ENCODE peak calls at places on chromosomes 5 and 9, in ten cellular contexts. G is activated CD4-positive, alpha-beta T cell treated with anti-CD3 and anti-CD28 coated beads, Interleukin-2, amount 50 U/mL, for 24 hours; J is Karpas-422; N is GM19239; Z is neural progenitor cell; B is nephron progenitor cell; H is SJCRH30; O is AG04450; V is naive thymus-derived CD4-positive, alpha-beta T cell; T is NT2/D1. F is an unnamed sample.

GRCh38 chr5:9483251-9483650 is 62.6 kb downstream of the SEMA5A start:
- DNase-seq in T (no peak), H (no peak), J (no peak), V (no peak), B (no peak), O (peak), N (no peak), Z (no peak), G (no peak), F (no peak)

GRCh38 chr5:175250426-175250825 is 193.6 kb downstream of the DRD1 start:
- DNase-seq in T (no peak), Z (no peak), G (no peak), H (no peak), B (no peak), N (no peak), V (no peak), J (no peak), O (no peak), F (no peak)

GRCh38 chr9:13213337-13213736 is 66.2 kb downstream of the MPDZ start:
- DNase-seq in B (no peak), J (peak), V (no peak), Z (no peak), O (no peak), T (no peak), H (no peak), G (no peak), N (no peak), F (peak)

GRCh38 chr9:135076143-135076875 is 11.2 kb upstream of the OLFM1 start:
- DNase-seq in B (no peak), J (no peak), O (no peak), G (no peak), T (no peak), H (no peak), Z (peak), V (no peak), N (no peak), F (peak)

GRCh38 chr9:116673375-116673774 is 13.7 kb upstream of the TRIM32 start:
- DNase-seq in V (no peak), Z (no peak), N (no peak), B (no peak), J (no peak), T (no peak), H (no peak), G (no peak), O (no peak), F (no peak)

GRCh38 chr5:41413067-41413466 is 97.3 kb downstream of the PLCXD3 start:
- DNase-seq in G (no peak), H (no peak), N (no peak), J (no peak), T (no peak), Z (no peak), B (no peak), O (no peak), V (no peak), F (no peak)

GRCh38 chr5:68048529-68048928 is 167.0 kb upstream of the PIK3R1 start:
- DNase-seq in Z (no peak), J (no peak), H (no peak), N (no peak), B (no peak), T (no peak), V (no peak), G (no peak), O (no peak), F (no peak)

GRCh38 chr5:34841816-34842215 is 2.9 kb downstream of the TTC23L start:
- DNase-seq in B (no peak), O (no peak), G (no peak), T (no peak), H (no peak), V (no peak), Z (no peak), J (no peak), N (no peak), F (no peak)

GRCh38 chr5:131423056-131423455 is 159.2 kb downstream of the CDC42SE2 start:
- DNase-seq in H (peak), V (no peak), G (no peak), Z (peak), O (peak), B (no peak), T (no peak), N (no peak), J (peak), F (peak)

GRCh38 chr9:86968258-86968920 is 21.1 kb upstream of the GAS1 start:
- DNase-seq in J (no peak), O (no peak), T (no peak), V (no peak), G (no peak), B (no peak), H (peak), N (no peak), Z (no peak), F (no peak)

GRCh38 chr5:91111473-91112238 is 271.5 kb downstream of the ARRDC3 start:
- DNase-seq in G (no peak), V (no peak), Z (no peak), T (no peak), H (no peak), O (no peak), N (no peak), B (no peak), J (no peak), F (no peak)

GRCh38 chr9:33661186-33661585 is 134.2 kb upstream of the PRSS3 start:
- DNase-seq in T (no peak), O (no peak), V (no peak), J (no peak), Z (no peak), N (no peak), B (no peak), G (no peak), H (no peak), F (no peak)

GRCh38 chr9:114177423-114178064 is 22.2 kb downstream of the COL27A1 start:
- DNase-seq in V (no peak), J (no peak), G (no peak), Z (no peak), T (no peak), B (no peak), N (no peak), H (no peak), O (no peak), F (no peak)

GRCh38 chr5:64861281-64861680 is 92.6 kb downstream of the CWC27 start:
- DNase-seq in V (no peak), J (no peak), B (no peak), Z (no peak), G (no peak), O (no peak), N (no peak), T (no peak), H (no peak), F (no peak)

GRCh38 chr9:9817176-9817575 is 795.6 kb downstream of the PTPRD start:
- DNase-seq in B (no peak), V (no peak), O (no peak), Z (no peak), T (no peak), H (no peak), J (no peak), G (no peak), N (no peak), F (no peak)

GRCh38 chr9:76374702-76375543 is 19.3 kb downstream of the RFK start:
- DNase-seq in Z (peak), V (no peak), H (peak), G (no peak), O (peak), J (no peak), B (peak), N (no peak), T (peak), F (no peak)

GRCh38 chr9:36880075-36880474 is 154.0 kb downstream of the PAX5 start:
- DNase-seq in J (no peak), Z (no peak), H (no peak), O (no peak), V (no peak), N (no peak), B (no peak), T (no peak), G (no peak), F (no peak)

GRCh38 chr9:132946216-132946615 is 1.8 kb upstream of the TSC1 start:
- DNase-seq in J (no peak), H (peak), T (no peak), G (no peak), O (no peak), N (no peak), V (no peak), Z (no peak), B (no peak), F (no peak)

GRCh38 chr9:504921-505821 is 290.5 kb downstream of the DOCK8 start:
- DNase-seq in J (peak), Z (peak), O (no peak), T (no peak), V (no peak), B (peak), G (peak), H (no peak), N (no peak), F (peak)

GRCh38 chr9:13427587-13427986 is 148.1 kb upstream of the MPDZ start:
- DNase-seq in J (peak), T (peak), O (peak), N (no peak), V (no peak), B (no peak), G (no peak), Z (peak), H (peak), F (peak)

GRCh38 chr9:69542942-69543704 is 129.0 kb downstream of the APBA1 start:
- DNase-seq in J (no peak), G (no peak), H (peak), V (no peak), O (no peak), B (peak), Z (peak), T (peak), N (no peak), F (peak)

GRCh38 chr5:160486573-160486972 is 64.9 kb downstream of the PTTG1 start:
- DNase-seq in H (no peak), T (no peak), B (no peak), J (no peak), V (no peak), G (no peak), Z (no peak), O (no peak), N (no peak), F (no peak)

GRCh38 chr9:129932303-129933151 is 97.3 kb downstream of the USP20 start:
- DNase-seq in O (no peak), T (no peak), J (no peak), N (no peak), Z (peak), H (peak), B (no peak), V (no peak), G (no peak), F (peak)

GRCh38 chr5:151298465-151298864 is 5.1 kb downstream of the SLC36A3 start:
- DNase-seq in V (no peak), O (no peak), J (no peak), H (no peak), T (no peak), G (no peak), Z (no peak), B (no peak), N (no peak), F (no peak)

GRCh38 chr9:134191455-134192209 is 27.3 kb upstream of the RNU6ATAC start:
- DNase-seq in V (no peak), O (no peak), B (no peak), J (no peak), T (no peak), H (no peak), N (no peak), Z (no peak), G (no peak), F (no peak)

GRCh38 chr5:32780508-32780919 is 69.4 kb downstream of the NPR3 start:
- DNase-seq in B (no peak), V (no peak), O (no peak), N (no peak), J (no peak), G (no peak), Z (no peak), H (peak), T (no peak), F (no peak)